ENCODE peak calls at places on chromosomes 11 and 22, in nine cellular contexts. V, B, D, C, A, N, W, K and M are unnamed samples.

GRCh38 chr22:21642584-21643448 is 714 bp downstream of the SDF2L1 start:
- DNase-seq in V (peak), B (peak), D (no peak), C (peak), A (no peak), N (peak), W (no peak), K (peak), M (peak)

GRCh38 chr22:32478994-32479393 is 4.4 kb downstream of the FBXO7 start:
- DNase-seq in V (no peak), B (no peak), D (no peak), C (no peak), A (no peak), N (no peak), W (no peak), K (no peak), M (no peak)

GRCh38 chr11:57762235-57762866 is 749 bp downstream of the CTNND1 start:
- DNase-seq in V (no peak), B (no peak), D (no peak), C (no peak), A (no peak), N (peak), W (no peak), K (no peak), M (no peak)

GRCh38 chr11:76918941-76919386 is 58.2 kb downstream of the ACER3 start:
- DNase-seq in V (no peak), B (peak), D (no peak), C (no peak), A (peak), N (no peak), W (no peak), K (peak), M (peak)

GRCh38 chr11:69854719-69855118 is 35.5 kb upstream of the FGF3 start:
- DNase-seq in V (no peak), B (no peak), D (no peak), C (no peak), A (peak), N (no peak), W (no peak), K (no peak), M (no peak)

GRCh38 chr11:125724125-125724524 is 22.0 kb upstream of the PATE1 start:
- DNase-seq in V (no peak), B (no peak), D (no peak), C (no peak), A (no peak), N (no peak), W (no peak), K (no peak), M (no peak)

GRCh38 chr11:130322126-130322525 is 7.4 kb upstream of the ZBTB44 start:
- DNase-seq in V (no peak), B (no peak), D (no peak), C (no peak), A (no peak), N (no peak), W (no peak), K (no peak), M (no peak)

GRCh38 chr11:40125054-40125453 is 1334.4 kb downstream of the LRRC4C start:
- DNase-seq in V (no peak), B (no peak), D (no peak), C (no peak), A (no peak), N (no peak), W (no peak), K (no peak), M (no peak)

GRCh38 chr11:34407121-34407813 is 31.5 kb upstream of the CAT start:
- DNase-seq in V (no peak), B (no peak), D (no peak), C (no peak), A (no peak), N (no peak), W (no peak), K (no peak), M (no peak)

GRCh38 chr11:65781962-65782815 is 1.4 kb upstream of the AP5B1 start:
- DNase-seq in V (no peak), B (no peak), D (no peak), C (no peak), A (no peak), N (no peak), W (no peak), K (no peak), M (no peak)

GRCh38 chr11:43723617-43724016 is 43.1 kb downstream of the HSD17B12 start:
- DNase-seq in V (no peak), B (no peak), D (no peak), C (no peak), A (no peak), N (no peak), W (no peak), K (no peak), M (no peak)

GRCh38 chr22:19799322-19800190 is 39.0 kb downstream of the TBX1 start:
- DNase-seq in V (no peak), B (no peak), D (no peak), C (no peak), A (peak), N (peak), W (no peak), K (no peak), M (no peak)

GRCh38 chr11:830295-831131 is 2.2 kb upstream of the CD151 start:
- DNase-seq in V (peak), B (peak), D (no peak), C (peak), A (no peak), N (peak), W (peak), K (peak), M (peak)

GRCh38 chr22:49963647-49964026 is 3.1 kb downstream of the PIM3 start:
- DNase-seq in V (no peak), B (peak), D (no peak), C (no peak), A (no peak), N (no peak), W (peak), K (no peak), M (no peak)

GRCh38 chr11:297666-298405 is 1.5 kb downstream of the IFITM5 start:
- DNase-seq in V (no peak), B (no peak), D (no peak), C (no peak), A (no peak), N (peak), W (peak), K (no peak), M (no peak)

GRCh38 chr11:43969543-43969942 is 27.1 kb downstream of the C11orf96 start:
- DNase-seq in V (no peak), B (no peak), D (no peak), C (no peak), A (no peak), N (no peak), W (no peak), K (no peak), M (no peak)

GRCh38 chr22:45893516-45893915 is 83.4 kb downstream of the WNT7B start:
- DNase-seq in V (no peak), B (no peak), D (no peak), C (no peak), A (no peak), N (peak), W (peak), K (no peak), M (no peak)

GRCh38 chr22:23984430-23984829 is 4.5 kb downstream of the GSTT2 start:
- DNase-seq in V (peak), B (peak), D (no peak), C (no peak), A (peak), N (no peak), W (peak), K (peak), M (peak)

GRCh38 chr11:12535321-12535720 is 138.9 kb upstream of the TEAD1 start:
- DNase-seq in V (no peak), B (no peak), D (no peak), C (no peak), A (no peak), N (no peak), W (no peak), K (no peak), M (no peak)

GRCh38 chr22:29106839-29107238 is 34.0 kb downstream of the KREMEN1 start:
- DNase-seq in V (no peak), B (no peak), D (no peak), C (no peak), A (no peak), N (peak), W (no peak), K (no peak), M (no peak)

GRCh38 chr11:68450711-68451110 is 9.8 kb upstream of the PPP6R3 start:
- DNase-seq in V (no peak), B (no peak), D (no peak), C (no peak), A (no peak), N (no peak), W (no peak), K (no peak), M (no peak)

GRCh38 chr22:23763579-23764331 is 965 bp downstream of the C22orf15 start:
- DNase-seq in V (no peak), B (no peak), D (no peak), C (no peak), A (no peak), N (no peak), W (no peak), K (peak), M (no peak)